ENCODE peak calls at places on chromosomes 13 and 19, in nine cellular contexts. K is left lung, J is neural progenitor cell, T is A673, Z is breast epithelium, U is endothelial cell, O is mesothelial cell of epicardium, M is dorsolateral prefrontal cortex, D is thoracic aorta. E is an unnamed sample.

GRCh38 chr13:59531571-59532091 is 632.1 kb downstream of the DIAPH3 start:
- DNase-seq in K (peak), J (peak), T (peak), Z (peak), U (peak), O (peak), M (peak), D (peak), E (peak)

GRCh38 chr19:54133312-54133956 is 4.1 kb upstream of the CNOT3 start:
- DNase-seq in K (no peak), J (peak), T (peak), Z (no peak), U (no peak), O (peak), M (no peak), D (no peak), E (no peak)

GRCh38 chr13:45119469-45119989 is 781 bp upstream of the GTF2F2 start:
- DNase-seq in K (no peak), J (peak), T (no peak), Z (no peak), U (no peak), O (no peak), M (no peak), D (no peak), E (no peak)

GRCh38 chr13:49437705-49438104 is 6.2 kb downstream of the CAB39L start:
- DNase-seq in K (no peak), J (no peak), T (no peak), Z (no peak), U (no peak), O (no peak), M (no peak), D (no peak), E (no peak)

GRCh38 chr13:45918597-45918996 is 67.0 kb upstream of the SIAH3 start:
- DNase-seq in K (no peak), J (no peak), T (no peak), Z (no peak), U (no peak), O (no peak), M (no peak), D (no peak), E (no peak)

GRCh38 chr13:107185889-107186288 is 618.0 kb upstream of the ARGLU1 start:
- DNase-seq in K (no peak), J (no peak), T (no peak), Z (no peak), U (no peak), O (no peak), M (no peak), D (no peak), E (no peak)

GRCh38 chr13:41606646-41607045 is 149.3 kb downstream of the RGCC start:
- DNase-seq in K (no peak), J (no peak), T (no peak), Z (no peak), U (no peak), O (no peak), M (no peak), D (no peak), E (no peak)

GRCh38 chr13:101965096-101965495 is 436.8 kb downstream of the FGF14 start:
- DNase-seq in K (no peak), J (no peak), T (no peak), Z (no peak), U (no peak), O (no peak), M (no peak), D (no peak), E (no peak)

GRCh38 chr19:16496613-16496983 is 404 bp downstream of the C19orf44 start:
- DNase-seq in K (no peak), J (no peak), T (peak), Z (no peak), U (no peak), O (no peak), M (no peak), D (peak), E (no peak)

GRCh38 chr19:49301165-49301865 is 23.7 kb downstream of the SLC6A16 start:
- DNase-seq in K (peak), J (peak), T (peak), Z (peak), U (peak), O (peak), M (peak), D (peak), E (peak)

GRCh38 chr13:47796816-47797215 is 204.3 kb downstream of the SUCLA2 start:
- DNase-seq in K (no peak), J (no peak), T (no peak), Z (no peak), U (no peak), O (no peak), M (no peak), D (no peak), E (no peak)

GRCh38 chr13:78602561-78603239 is 652 bp downstream of the POU4F1 start:
- DNase-seq in K (no peak), J (peak), T (peak), Z (no peak), U (no peak), O (no peak), M (no peak), D (no peak), E (no peak)

GRCh38 chr19:48660854-48661731 is 11.7 kb downstream of the NTN5 start:
- DNase-seq in K (peak), J (peak), T (peak), Z (no peak), U (peak), O (no peak), M (peak), D (peak), E (peak)

GRCh38 chr19:54179921-54180452 is 7.0 kb upstream of the TMC4 start:
- DNase-seq in K (no peak), J (peak), T (peak), Z (no peak), U (peak), O (no peak), M (no peak), D (no peak), E (no peak)

GRCh38 chr13:114115191-114115671 is 17.2 kb downstream of the RASA3 start:
- DNase-seq in K (peak), J (no peak), T (no peak), Z (peak), U (no peak), O (no peak), M (no peak), D (no peak), E (peak)

GRCh38 chr13:110014719-110015118 is 228.3 kb upstream of the IRS2 start:
- DNase-seq in K (no peak), J (no peak), T (no peak), Z (no peak), U (no peak), O (no peak), M (no peak), D (no peak), E (no peak)

GRCh38 chr19:43610493-43610892 is 1.4 kb upstream of the SRRM5 start:
- DNase-seq in K (no peak), J (no peak), T (peak), Z (no peak), U (no peak), O (no peak), M (no peak), D (no peak), E (no peak)

GRCh38 chr19:42345191-42345812 is 19.9 kb downstream of the MEGF8 start:
- DNase-seq in K (no peak), J (no peak), T (no peak), Z (no peak), U (no peak), O (no peak), M (no peak), D (no peak), E (no peak)

GRCh38 chr13:28557725-28558124 is 62.8 kb upstream of the FLT1 start:
- DNase-seq in K (no peak), J (no peak), T (no peak), Z (no peak), U (no peak), O (no peak), M (no peak), D (no peak), E (no peak)

GRCh38 chr19:52398091-52398461 is 427 bp downstream of the ZNF528 start:
- DNase-seq in K (no peak), J (peak), T (no peak), Z (no peak), U (no peak), O (no peak), M (no peak), D (no peak), E (no peak)
- TF ChIP-seq CTCF in K (no peak), J (peak), T (no peak), Z (no peak), U (no peak), O (no peak), M (no peak), D (no peak), E (no peak)

GRCh38 chr19:6126335-6126974 is 9.0 kb upstream of the ACSBG2 start:
- DNase-seq in K (no peak), J (peak), T (peak), Z (no peak), U (no peak), O (no peak), M (no peak), D (no peak), E (no peak)
- TF ChIP-seq CTCF in K (no peak), J (peak), T (peak), Z (no peak), U (no peak), O (no peak), M (no peak), D (no peak), E (no peak)

DNA sequence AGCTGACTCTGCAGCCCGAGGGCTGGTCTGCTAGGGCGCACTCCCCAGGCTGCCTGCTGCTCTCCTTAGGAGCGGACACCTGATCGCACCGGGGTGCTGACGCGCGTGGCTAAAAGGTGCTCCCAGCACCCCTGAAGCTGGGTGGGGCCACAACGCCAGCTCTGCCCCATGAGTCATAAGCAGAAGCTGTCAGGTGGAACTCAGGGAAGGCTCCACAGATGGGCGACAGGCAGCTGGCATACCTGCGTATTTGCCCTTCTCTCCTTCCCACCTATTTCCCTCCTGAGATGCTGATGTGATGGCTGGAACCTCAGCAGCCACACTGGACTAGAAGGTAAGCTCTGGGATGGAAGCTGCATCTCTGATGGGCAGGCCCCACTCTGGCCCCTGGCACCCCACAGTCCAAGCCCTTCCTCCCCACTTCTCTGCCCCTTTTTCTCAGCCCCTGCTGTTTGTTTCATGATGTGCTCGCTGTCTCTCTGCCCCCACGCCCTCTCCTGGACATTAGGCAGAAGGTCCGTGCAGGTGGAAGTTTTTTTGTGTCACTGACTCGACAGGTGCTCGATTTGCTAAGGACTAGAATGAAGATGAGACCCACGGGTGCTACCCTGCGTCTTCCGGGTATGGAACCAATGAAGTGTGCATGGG is 30.3 kb upstream of the CACTIN start:
- DNase-seq in K (no peak), J (no peak), T (no peak), Z (no peak), U (no peak), O (no peak), M (no peak), D (no peak), E (no peak)
- TF ChIP-seq CTCF in K (no peak), J (no peak), T (no peak), Z (no peak), U (no peak), O (no peak), M (no peak), D (no peak), E (no peak)

GRCh38 chr19:15235796-15236195 is 3.5 kb upstream of the EPHX3 start:
- DNase-seq in K (no peak), J (no peak), T (no peak), Z (no peak), U (no peak), O (no peak), M (no peak), D (no peak), E (no peak)
- TF ChIP-seq CTCF in K (no peak), J (no peak), T (no peak), Z (no peak), U (no peak), O (no peak), M (no peak), D (no peak), E (no peak)

DNA sequence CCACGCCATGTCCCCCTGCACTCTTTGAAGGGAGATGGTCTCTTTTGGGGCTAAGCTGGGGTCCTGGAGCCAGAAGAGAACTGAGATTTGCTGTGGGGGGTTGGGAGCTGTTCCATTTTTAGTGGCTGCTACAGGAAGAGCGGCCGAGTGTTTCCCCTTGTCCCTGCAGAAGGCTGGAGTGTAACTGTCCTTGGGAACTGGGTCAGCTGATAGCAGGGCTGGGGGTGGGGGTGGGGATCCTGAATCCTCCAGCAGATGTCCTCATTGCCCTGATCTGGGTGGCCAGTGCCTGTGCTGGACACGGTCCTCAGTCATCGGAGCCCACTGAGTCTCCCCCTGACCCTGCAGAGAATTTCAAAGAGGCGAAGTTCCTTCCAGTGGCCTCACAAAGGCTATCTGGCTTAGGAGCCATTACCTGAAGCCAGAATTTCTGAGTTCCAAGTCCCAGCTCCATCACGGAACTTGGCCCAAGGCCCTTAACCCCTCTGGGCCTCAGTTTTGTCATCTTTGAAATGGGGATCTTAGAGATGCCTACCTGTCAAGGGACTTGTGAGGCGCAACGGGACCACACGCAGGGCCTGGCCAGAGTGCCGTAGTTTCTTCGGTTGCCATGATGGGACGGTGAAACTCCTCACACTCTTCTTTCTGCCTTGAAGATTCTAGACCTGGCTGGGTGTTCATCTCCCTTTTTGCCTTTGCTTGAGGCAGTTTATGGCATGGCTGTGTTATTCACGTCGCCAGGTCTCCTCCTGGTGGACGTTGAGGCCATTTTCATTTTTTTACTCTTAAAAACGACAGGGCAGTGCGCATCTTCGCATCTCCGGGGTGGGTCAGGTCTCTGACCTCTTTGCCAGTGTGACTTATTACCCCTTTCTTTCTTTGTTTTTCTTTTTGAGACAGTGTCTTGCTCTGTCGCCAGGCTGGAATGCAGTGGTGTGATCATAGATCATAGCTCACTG is 51.9 kb downstream of the DNM2 start:
- DNase-seq in K (no peak), J (peak), T (no peak), Z (no peak), U (peak), O (no peak), M (peak), D (no peak), E (no peak)
- TF ChIP-seq CTCF in K (no peak), J (peak), T (no peak), Z (no peak), U (peak), O (no peak), M (peak), D (peak), E (no peak)

DNA sequence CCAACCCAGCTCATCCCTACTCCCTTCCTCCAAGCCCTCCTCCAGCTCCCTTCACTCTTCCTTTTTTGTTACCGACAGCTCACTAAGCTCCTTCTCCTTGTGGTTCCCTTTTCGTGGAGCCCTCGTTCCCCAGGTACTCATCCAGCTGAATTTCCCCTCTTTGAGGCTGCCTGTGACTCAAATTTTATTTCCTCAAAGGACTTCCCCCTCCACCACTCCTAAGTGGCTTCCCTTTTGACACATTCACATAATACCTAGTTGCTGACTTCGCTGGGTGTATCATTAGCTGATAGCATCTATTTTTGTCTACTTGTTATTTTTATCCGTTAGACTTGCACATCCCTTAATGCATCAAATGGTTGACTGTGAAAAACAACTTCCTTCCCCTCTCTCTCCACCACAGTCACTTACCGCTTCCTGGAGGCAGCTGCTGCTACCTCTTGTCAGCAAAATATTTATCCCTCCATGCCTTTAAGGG is 14.5 kb downstream of the FFAR2 start:
- DNase-seq in K (no peak), J (no peak), T (no peak), Z (no peak), U (no peak), O (no peak), M (no peak), D (no peak), E (no peak)
- TF ChIP-seq CTCF in K (no peak), J (no peak), T (no peak), Z (no peak), U (no peak), O (no peak), M (no peak), D (no peak), E (no peak)

DNA sequence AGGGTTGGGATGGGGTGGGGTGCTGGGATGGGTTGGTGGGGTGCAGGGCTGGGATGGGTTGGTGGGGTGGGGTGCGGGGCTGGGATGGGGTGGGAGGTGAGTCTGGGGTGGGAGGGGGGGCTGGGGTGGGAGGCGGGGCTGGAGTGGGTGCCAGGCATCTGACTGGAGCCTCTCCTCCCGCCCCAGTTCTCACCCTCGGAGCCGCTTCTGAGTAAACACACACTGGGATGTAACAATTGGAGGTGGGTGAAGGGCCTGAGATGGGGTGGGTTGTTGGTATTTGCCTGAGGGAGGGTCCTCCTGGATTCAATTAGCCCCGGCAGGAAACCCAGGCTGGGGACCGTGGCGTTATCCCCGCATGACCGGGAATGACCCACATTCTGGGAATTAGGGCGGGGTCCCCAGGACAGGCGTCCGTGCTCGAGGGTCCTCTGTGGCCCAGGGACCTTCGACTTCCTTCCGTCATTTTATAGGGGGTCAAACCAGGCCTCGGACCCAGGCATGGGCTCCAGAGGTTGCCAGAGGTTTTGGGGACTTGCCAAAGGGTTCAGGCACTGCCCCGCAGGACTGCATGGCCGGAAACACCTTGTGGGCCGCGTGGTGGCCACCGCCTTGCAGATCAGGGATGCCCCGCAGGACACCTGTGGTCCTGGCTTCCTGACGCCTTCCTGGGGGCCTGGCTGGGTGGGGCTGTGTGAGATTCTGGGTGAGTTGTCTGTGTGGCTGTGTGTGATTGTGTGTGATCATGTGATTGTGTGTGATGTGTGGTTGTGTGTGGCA is 1.4 kb downstream of the TMPRSS9 start:
- DNase-seq in K (no peak), J (no peak), T (no peak), Z (no peak), U (no peak), O (no peak), M (no peak), D (no peak), E (no peak)
- TF ChIP-seq CTCF in K (no peak), J (no peak), T (no peak), Z (no peak), U (no peak), O (no peak), M (no peak), D (no peak), E (no peak)

E was measured in omental fat pad.